ENCODE peak calls at places on chromosome 18, in seven cellular contexts. C is substantia nigra; E is activated effector memory CD4-positive, alpha-beta T cell treated with anti-CD3 and anti-CD28 coated beads, Interleukin-2, amount 50 U/mL, for 16 hours; J is activated T-cell treated with anti-CD3 and anti-CD28 coated beads, Interleukin-2, amount 50 U/mL, for 24 hours; U is HT-29; N is B cell; Z is foreskin fibroblast. G is an unnamed sample.

GRCh38 chr18:22300665-22301636 is 116.8 kb downstream of the CTAGE1 start:
- DNase-seq in C (no peak), E (no peak), J (no peak), U (peak), N (no peak), Z (no peak), G (no peak)

GRCh38 chr18:59932401-59932800 is 32.6 kb downstream of the PMAIP1 start:
- DNase-seq in C (no peak), E (no peak), J (no peak), U (no peak), N (no peak), Z (no peak), G (no peak)

GRCh38 chr18:52343731-52344340 is 3.8 kb downstream of the DCC start:
- DNase-seq in C (no peak), E (no peak), J (no peak), U (no peak), N (no peak), Z (no peak), G (no peak)

GRCh38 chr18:3124822-3125221 is 94.9 kb downstream of the MYOM1 start:
- DNase-seq in C (no peak), E (no peak), J (no peak), U (no peak), N (no peak), Z (no peak), G (no peak)

GRCh38 chr18:74476154-74476553 is 19.0 kb upstream of the DIPK1C start:
- DNase-seq in C (peak), E (no peak), J (no peak), U (peak), N (no peak), Z (peak), G (no peak)

GRCh38 chr18:28013064-28013463 is 163.9 kb downstream of the CDH2 start:
- DNase-seq in C (no peak), E (no peak), J (no peak), U (no peak), N (no peak), Z (peak), G (no peak)

GRCh38 chr18:58911766-58912165 is 47.1 kb downstream of the ZNF532 start:
- DNase-seq in C (no peak), E (no peak), J (no peak), U (no peak), N (no peak), Z (no peak), G (no peak)

GRCh38 chr18:1017679-1018078 is 113.0 kb downstream of the ADCYAP1 start:
- DNase-seq in C (no peak), E (no peak), J (no peak), U (no peak), N (no peak), Z (no peak), G (no peak)

GRCh38 chr18:57789105-57789504 is 14.0 kb downstream of the ATP8B1 start:
- DNase-seq in C (no peak), E (no peak), J (no peak), U (peak), N (no peak), Z (peak), G (no peak)

GRCh38 chr18:50744253-50744652 is 75.6 kb downstream of the MRO start:
- DNase-seq in C (no peak), E (no peak), J (no peak), U (no peak), N (no peak), Z (no peak), G (no peak)

GRCh38 chr18:22682720-22683119 is 250.4 kb upstream of the RBBP8 start:
- DNase-seq in C (no peak), E (no peak), J (no peak), U (no peak), N (no peak), Z (no peak), G (no peak)

GRCh38 chr18:63540131-63540530 is 2.0 kb upstream of the SERPINB12 start:
- DNase-seq in C (no peak), E (no peak), J (no peak), U (no peak), N (no peak), Z (peak), G (no peak)

GRCh38 chr18:80194874-80195570 is 52.3 kb downstream of the PARD6G start:
- DNase-seq in C (no peak), E (no peak), J (no peak), U (no peak), N (no peak), Z (no peak), G (no peak)

GRCh38 chr18:26383454-26384270 is 157.4 kb downstream of the TAF4B start:
- DNase-seq in C (no peak), E (no peak), J (no peak), U (peak), N (peak), Z (peak), G (peak)

GRCh38 chr18:29457316-29457715 is 1280.4 kb upstream of the CDH2 start:
- DNase-seq in C (no peak), E (no peak), J (no peak), U (peak), N (no peak), Z (no peak), G (no peak)

GRCh38 chr18:79400591-79401381 is 5.1 kb downstream of the NFATC1 start:
- DNase-seq in C (no peak), E (peak), J (peak), U (no peak), N (peak), Z (no peak), G (peak)

GRCh38 chr18:70181015-70181414 is 24.5 kb downstream of the RTTN start:
- DNase-seq in C (no peak), E (no peak), J (no peak), U (peak), N (no peak), Z (peak), G (no peak)

GRCh38 chr18:54850598-54850997 is 22.3 kb downstream of the RAB27B start:
- DNase-seq in C (no peak), E (no peak), J (no peak), U (no peak), N (no peak), Z (no peak), G (no peak)

GRCh38 chr18:67514465-67514864 is 2.1 kb downstream of the DSEL start:
- DNase-seq in C (no peak), E (no peak), J (no peak), U (no peak), N (no peak), Z (no peak), G (no peak)

GRCh38 chr18:62987859-62988258 is 272.5 kb downstream of the PHLPP1 start:
- DNase-seq in C (no peak), E (no peak), J (no peak), U (no peak), N (no peak), Z (no peak), G (no peak)

GRCh38 chr18:76483780-76484179 is 11.3 kb downstream of the ZNF516 start:
- DNase-seq in C (no peak), E (no peak), J (no peak), U (no peak), N (no peak), Z (no peak), G (no peak)

GRCh38 chr18:10488022-10488421 is 33.6 kb downstream of the APCDD1 start:
- DNase-seq in C (no peak), E (no peak), J (no peak), U (no peak), N (no peak), Z (peak), G (no peak)

GRCh38 chr18:36477776-36478175 is 180.3 kb downstream of the FHOD3 start:
- DNase-seq in C (no peak), E (no peak), J (no peak), U (no peak), N (no peak), Z (no peak), G (no peak)

G was measured in OCI-LY7.